ENCODE peak calls at places on chromosomes 11 and 22, in ten cellular contexts. P is cardiac fibroblast, V is progenitor cell of endocrine pancreas, D is HFFc6, B is AG09309, G is sigmoid colon, O is RWPE1, R is B cell, X is HFF-Myc, W is BE2C. J is an unnamed sample.

GRCh38 chr22:29260601-29261315 is 7.0 kb downstream of the RHBDD3 start:
- DNase-seq in P (peak; percentile 10), O (no peak), B (no peak), W (no peak), X (no peak), G (no peak), R (no peak), D (no peak), V (no peak), J (no peak)

GRCh38 chr22:31259798-31260473 is 32.4 kb downstream of the PIK3IP1 start:
- DNase-seq in V (no peak), O (no peak), W (no peak), D (no peak), G (no peak), X (no peak), B (no peak), R (no peak), P (no peak), J (no peak)

GRCh38 chr11:117089685-117090084 is 8.5 kb downstream of the SIK3 start:
- DNase-seq in P (no peak), X (no peak), D (no peak), B (no peak), V (no peak), G (no peak), W (no peak), O (peak; percentile 82), R (no peak), J (no peak)

GRCh38 chr22:26362471-26362870 is 66.6 kb upstream of the ASPHD2 start:
- DNase-seq in G (no peak), D (peak; percentile 71), B (no peak), P (peak; percentile 11), W (no peak), V (no peak), R (no peak), X (no peak), O (no peak), J (no peak)

GRCh38 chr11:109865558-109866186 is 227.5 kb upstream of the ZC3H12C start:
- DNase-seq in X (no peak), B (no peak), R (no peak), O (no peak), V (no peak), P (no peak), D (no peak), G (no peak), W (no peak), J (no peak)

GRCh38 chr11:72641900-72642814 is 32.1 kb downstream of the PDE2A start:
- DNase-seq in R (peak; percentile 36), X (no peak), V (peak; percentile 24), W (peak; percentile 57), O (peak; percentile 48), B (no peak), D (no peak), P (no peak), G (peak; percentile 78), J (peak; percentile 45)

GRCh38 chr22:22038178-22038880 is 55.7 kb upstream of the TOP3B start:
- DNase-seq in O (no peak), W (no peak), B (no peak), G (no peak), P (no peak), X (no peak), V (no peak), R (no peak), D (no peak), J (no peak)

GRCh38 chr11:76148941-76149613 is 57.2 kb downstream of the WNT11 start:
- DNase-seq in O (no peak), D (no peak), X (no peak), V (no peak), P (no peak), B (no peak), G (peak; percentile 58), R (no peak), W (no peak), J (no peak)

GRCh38 chr22:36934940-36935610 is 21.6 kb downstream of the CSF2RB start:
- DNase-seq in V (no peak), R (no peak), W (no peak), D (no peak), P (no peak), G (no peak), O (no peak), B (no peak), X (no peak), J (no peak)

GRCh38 chr22:41247703-41248102 is 7.0 kb upstream of the CHADL start:
- DNase-seq in R (no peak), B (no peak), W (no peak), D (no peak), X (no peak), V (no peak), G (no peak), O (no peak), P (no peak), J (no peak)

GRCh38 chr11:116193321-116194114 is 579.3 kb downstream of the BUD13 start:
- DNase-seq in B (peak; percentile 7), R (no peak), X (peak; percentile 3), G (peak; percentile 68), V (peak; percentile 61), D (no peak), P (peak; percentile 18), W (peak; percentile 44), O (peak; percentile 28), J (peak; percentile 79)

GRCh38 chr11:266676-267439 is 11.3 kb upstream of the NLRP6 start:
- DNase-seq in R (peak; percentile 68), G (no peak), W (no peak), P (no peak), O (no peak), B (no peak), V (no peak), D (no peak), X (no peak), J (no peak)

GRCh38 chr11:111435046-111435698 is 56.1 kb upstream of the POU2AF1 start:
- DNase-seq in R (no peak), X (no peak), D (no peak), B (no peak), P (no peak), O (no peak), V (no peak), G (peak; percentile 42), W (no peak), J (no peak)
- TF ChIP-seq CTCF in R (no peak), X (no peak), D (no peak), B (no peak), P (no peak), O (no peak), V (no peak), G (no peak), W (no peak), J (no peak)

GRCh38 chr11:96215826-96216225 is 127.2 kb downstream of the MAML2 start:
- DNase-seq in V (no peak), B (no peak), W (no peak), G (no peak), D (no peak), R (no peak), P (no peak), O (no peak), X (no peak), J (no peak)

GRCh38 chr11:96217206-96217605 is 125.8 kb downstream of the MAML2 start:
- DNase-seq in V (no peak), O (no peak), B (no peak), W (no peak), D (no peak), P (no peak), X (no peak), G (no peak), R (no peak), J (no peak)

GRCh38 chr11:96219981-96220623 is 122.9 kb downstream of the MAML2 start:
- DNase-seq in O (no peak), G (no peak), W (no peak), V (no peak), R (no peak), X (no peak), B (no peak), P (peak; percentile 90), D (peak; percentile 59), J (no peak)

GRCh38 chr11:96218901-96219300 is 124.1 kb downstream of the MAML2 start:
- DNase-seq in G (no peak), D (no peak), O (no peak), X (no peak), B (no peak), V (no peak), W (peak; percentile 73), P (no peak), R (no peak), J (no peak)

GRCh38 chr11:96218013-96218412 is 125.0 kb downstream of the MAML2 start:
- DNase-seq in D (no peak), P (no peak), B (no peak), W (no peak), V (no peak), O (no peak), X (no peak), G (no peak), R (no peak), J (no peak)
- TF ChIP-seq CTCF in D (no peak), P (no peak), B (no peak), W (no peak), V (no peak), O (no peak), X (no peak), G (no peak), R (no peak), J (no peak)

GRCh38 chr11:29119691-29120328 is 897.0 kb downstream of the KCNA4 start:
- DNase-seq in X (peak; percentile 49), R (no peak), V (no peak), G (no peak), B (peak; percentile 82), P (peak; percentile 95), W (no peak), O (peak; percentile 19), D (peak; percentile 91), J (no peak)

GRCh38 chr11:29120329-29120695 is 896.5 kb downstream of the KCNA4 start:
- DNase-seq in G (no peak), V (no peak), B (no peak), D (peak; percentile 43), P (no peak), R (no peak), X (no peak), O (no peak), W (no peak), J (no peak)

GRCh38 chr11:29124436-29124835 is 892.4 kb downstream of the KCNA4 start:
- DNase-seq in R (no peak), X (no peak), O (no peak), V (no peak), W (no peak), G (no peak), D (no peak), P (no peak), B (no peak), J (no peak)

GRCh38 chr11:29119116-29119515 is 897.7 kb downstream of the KCNA4 start:
- DNase-seq in V (no peak), X (no peak), G (no peak), W (no peak), P (peak; percentile 79), D (peak; percentile 21), R (no peak), B (peak; percentile 17), O (no peak), J (no peak)
- TF ChIP-seq CTCF in V (no peak), X (no peak), G (no peak), W (no peak), P (no peak), D (no peak), R (no peak), B (no peak), O (no peak), J (no peak)

DNA sequence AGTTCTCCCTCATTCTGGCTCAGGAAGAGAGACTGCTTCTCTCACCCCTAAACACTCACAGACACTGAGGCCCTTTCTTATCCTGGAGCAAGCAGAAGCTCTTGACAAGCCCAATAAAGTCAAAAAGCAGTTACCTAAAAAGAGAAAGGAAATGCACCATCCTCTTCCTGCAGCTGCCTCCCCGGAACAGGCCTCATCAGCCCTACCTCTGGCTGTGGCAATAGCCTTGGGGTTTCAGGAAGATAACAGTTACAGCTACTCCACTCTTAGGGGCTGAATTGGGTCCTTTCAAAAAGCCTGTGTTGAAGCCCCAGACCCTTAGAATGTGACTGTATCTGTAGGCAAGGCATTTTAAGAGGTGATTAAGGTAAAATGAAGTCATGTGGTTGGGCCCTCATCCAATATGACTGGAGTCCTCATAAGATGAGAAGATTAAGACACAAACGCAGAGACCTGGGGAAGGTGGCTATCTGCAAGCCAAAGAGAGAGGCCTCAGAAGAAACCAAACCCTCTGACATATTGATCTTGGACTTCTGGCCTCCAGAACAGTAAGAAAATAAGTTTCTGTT is 3.5 kb upstream of the LGALS12 start:
- DNase-seq in W (no peak), V (no peak), X (no peak), B (no peak), G (no peak), R (no peak), P (no peak), O (no peak), D (no peak), J (no peak)
- TF ChIP-seq CTCF in W (no peak), V (no peak), X (no peak), B (no peak), G (no peak), R (no peak), P (no peak), O (no peak), D (no peak), J (no peak)

J was measured in mesothelial cell of epicardium.